ENCODE peak calls at places on chromosome 7, in eight cellular contexts. C is tibial artery; H is GDM1; Q is cardiac muscle cell; J is posterior cingulate gyrus; O is stimulated activated CD8-positive, alpha-beta memory T cell treated with anti-CD3 and anti-CD28 coated beads, Interleukin-15, amount 100 ng/mL, for 24 hours; K is stimulated activated CD4-positive, alpha-beta T cell treated with anti-CD3 and anti-CD28 coated beads, Interleukin-15, amount 100 ng/mL, for 48 hours; M is endodermal cell. D is an unnamed sample.

GRCh38 chr7:33725111-33725510 is 180.2 kb upstream of the BMPER start:
- DNase-seq in K (no peak), Q (peak; percentile 53), M (peak; percentile 49), J (no peak), H (no peak), O (no peak), C (no peak), D (no peak)

GRCh38 chr7:41711283-41712064 is 8.6 kb upstream of the INHBA start:
- DNase-seq in H (no peak), Q (peak; percentile 36), J (no peak), O (no peak), M (peak; percentile 86), K (no peak), C (no peak), D (no peak)

GRCh38 chr7:114917211-114917839 is 4.6 kb upstream of the MDFIC start:
- DNase-seq in C (no peak), H (no peak), M (no peak), O (no peak), J (no peak), K (no peak), Q (no peak), D (no peak)

GRCh38 chr7:20595971-20596370 is 19.5 kb upstream of the ABCB5 start:
- DNase-seq in Q (no peak), H (no peak), C (no peak), J (no peak), M (no peak), O (no peak), K (no peak), D (no peak)

GRCh38 chr7:14551326-14551725 is 351.2 kb downstream of the DGKB start:
- DNase-seq in Q (no peak), J (no peak), H (no peak), K (no peak), O (no peak), M (no peak), C (no peak), D (no peak)

GRCh38 chr7:141477866-141478265 is 73.3 kb upstream of the AGK start:
- DNase-seq in J (peak; percentile 23), K (no peak), O (no peak), C (no peak), M (no peak), Q (no peak), H (no peak), D (no peak)

GRCh38 chr7:18727094-18727870 is 231.7 kb downstream of the HDAC9 start:
- DNase-seq in K (no peak), Q (peak; percentile 50), J (no peak), O (no peak), H (no peak), C (no peak), M (no peak), D (no peak)

GRCh38 chr7:35504365-35504764 is 190.6 kb downstream of the HERPUD2 start:
- DNase-seq in H (no peak), J (no peak), K (no peak), M (no peak), Q (no peak), C (no peak), O (no peak), D (no peak)

GRCh38 chr7:75033826-75034225 is 39.8 kb downstream of the RCC1L start:
- DNase-seq in H (no peak), J (no peak), Q (no peak), C (no peak), O (no peak), M (no peak), K (no peak), D (no peak)